ENCODE peak calls at places on chromosomes 13 and 19, in four cellular contexts. S is testis, X is AG04450, H is progenitor cell of endocrine pancreas. P is an unnamed sample.

GRCh38 chr13:80132741-80133601 is 208.0 kb downstream of the SPRY2 start:
- DNase-seq in S (peak), X (no peak), H (peak), P (peak)

GRCh38 chr19:38653028-38653571 is 5.7 kb downstream of the ACTN4 start:
- DNase-seq in S (peak), X (no peak), H (no peak), P (no peak)

GRCh38 chr19:12346896-12347295 is 13.5 kb upstream of the ZNF563 start:
- DNase-seq in S (no peak), X (no peak), H (no peak), P (no peak)

GRCh38 chr19:49596954-49597702 is 6.1 kb downstream of the PRR12 start:
- DNase-seq in S (no peak), X (no peak), H (no peak), P (no peak)

GRCh38 chr19:50320596-50320995 is 8.6 kb downstream of the KCNC3 start:
- DNase-seq in S (no peak), X (no peak), H (no peak), P (no peak)

GRCh38 chr13:113941571-113942191 is 32.2 kb downstream of the C13orf46 start:
- DNase-seq in S (no peak), X (no peak), H (no peak), P (no peak)

GRCh38 chr13:37306778-37307544 is 201.5 kb upstream of the CSNK1A1L start:
- DNase-seq in S (no peak), X (peak), H (no peak), P (no peak)

GRCh38 chr13:49023441-49023840 is 47.7 kb downstream of the FNDC3A start:
- DNase-seq in S (no peak), X (peak), H (no peak), P (no peak)

GRCh38 chr19:19205416-19206410 is 2.5 kb upstream of the NR2C2AP start:
- DNase-seq in S (no peak), X (no peak), H (no peak), P (peak)

GRCh38 chr13:113848020-113848419 is 15.9 kb downstream of the GAS6 start:
- DNase-seq in S (no peak), X (no peak), H (no peak), P (no peak)

GRCh38 chr19:35543280-35544109 is 1.9 kb upstream of the TMEM147 start:
- DNase-seq in S (no peak), X (no peak), H (no peak), P (no peak)

GRCh38 chr13:24203726-24204295 is 43.3 kb downstream of the SPATA13 start:
- DNase-seq in S (no peak), X (no peak), H (no peak), P (no peak)

GRCh38 chr13:73718248-73718647 is 416.0 kb downstream of the KLF12 start:
- DNase-seq in S (no peak), X (no peak), H (no peak), P (no peak)

GRCh38 chr19:42066075-42066754 is 3.8 kb downstream of the GRIK5 start:
- DNase-seq in S (peak), X (no peak), H (no peak), P (peak)

GRCh38 chr19:18293642-18294466 is 12.4 kb upstream of the JUND start:
- DNase-seq in S (no peak), X (no peak), H (no peak), P (no peak)

GRCh38 chr13:96996097-96996496 is 1.8 kb upstream of the OXGR1 start:
- DNase-seq in S (no peak), X (no peak), H (no peak), P (no peak)

GRCh38 chr19:5352229-5352763 is 11.7 kb upstream of the PTPRS start:
- DNase-seq in S (no peak), X (no peak), H (no peak), P (no peak)

GRCh38 chr13:114097893-114098688 is 34.3 kb downstream of the RASA3 start:
- DNase-seq in S (peak), X (no peak), H (no peak), P (peak)

GRCh38 chr13:104491951-104492350 is 1425.7 kb upstream of the SLC10A2 start:
- DNase-seq in S (no peak), X (no peak), H (no peak), P (no peak)

GRCh38 chr13:31824705-31825512 is 85.6 kb downstream of the RXFP2 start:
- DNase-seq in S (peak), X (no peak), H (no peak), P (no peak)

GRCh38 chr19:51548213-51548651 is 16.8 kb upstream of the SIGLEC6 start:
- DNase-seq in S (no peak), X (no peak), H (no peak), P (no peak)

GRCh38 chr19:28737021-28737525 is 475.9 kb downstream of the UQCRFS1 start:
- DNase-seq in S (no peak), X (peak), H (no peak), P (no peak)

GRCh38 chr13:97344250-97345175 is 89.5 kb upstream of the RAP2A start:
- DNase-seq in S (peak), X (no peak), H (no peak), P (peak)

GRCh38 chr19:3458595-3459284 is 21.6 kb downstream of the SMIM24 start:
- DNase-seq in S (peak), X (no peak), H (no peak), P (no peak)

GRCh38 chr19:16435238-16435911 is 36.4 kb downstream of the EPS15L1 start:
- DNase-seq in S (peak), X (peak), H (no peak), P (peak)

GRCh38 chr19:55452381-55453325 is 8.8 kb downstream of the ISOC2 start:
- DNase-seq in S (peak), X (peak), H (peak), P (peak)

GRCh38 chr13:68257111-68257842 is 1027.1 kb upstream of the PCDH9 start:
- DNase-seq in S (peak), X (no peak), H (no peak), P (no peak)

GRCh38 chr19:43318796-43319314 is 34.6 kb upstream of the CD177 start:
- DNase-seq in S (no peak), X (no peak), H (no peak), P (no peak)

GRCh38 chr19:28705008-28705407 is 507.9 kb downstream of the UQCRFS1 start:
- DNase-seq in S (no peak), X (peak), H (no peak), P (no peak)

GRCh38 chr13:102707465-102707864 is 12.6 kb upstream of the METTL21C start:
- DNase-seq in S (no peak), X (peak), H (no peak), P (no peak)

GRCh38 chr19:10683064-10683426 is 18.2 kb upstream of the QTRT1 start:
- DNase-seq in S (no peak), X (no peak), H (no peak), P (no peak)
- TF ChIP-seq CTCF in S (no peak), X (no peak), H (no peak), P (no peak)

DNA sequence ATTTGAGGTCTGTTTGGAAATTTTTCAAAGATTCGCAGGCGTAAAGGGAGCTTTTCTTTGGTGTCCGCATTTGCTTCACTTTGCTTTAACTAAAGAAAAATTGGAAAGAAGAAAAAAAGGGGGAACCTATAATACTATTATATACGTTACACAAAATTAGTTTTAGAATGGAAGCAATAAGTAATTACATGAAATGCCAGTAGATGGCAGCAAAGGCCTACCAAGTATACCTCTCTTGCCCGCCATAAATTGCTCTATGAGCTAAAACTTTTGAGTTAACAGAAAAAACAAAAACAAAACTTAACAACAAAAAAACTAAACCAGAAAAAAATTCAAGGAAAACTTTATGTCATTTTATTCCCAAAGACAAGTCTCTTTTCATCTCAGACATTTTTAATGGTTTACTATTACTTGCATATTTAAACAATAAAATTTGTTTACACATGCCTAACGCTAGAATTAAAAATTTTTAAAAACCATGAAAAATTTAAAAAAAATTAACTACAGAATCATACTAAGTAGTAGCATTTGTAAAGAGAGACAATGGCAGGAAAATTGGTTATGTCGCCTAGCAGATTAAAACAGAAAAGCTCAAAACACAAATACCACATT is 271.4 kb downstream of the NALCN start:
- DNase-seq in S (no peak), X (peak), H (no peak), P (no peak)
- TF ChIP-seq CTCF in S (peak), X (peak), H (peak), P (peak)

DNA sequence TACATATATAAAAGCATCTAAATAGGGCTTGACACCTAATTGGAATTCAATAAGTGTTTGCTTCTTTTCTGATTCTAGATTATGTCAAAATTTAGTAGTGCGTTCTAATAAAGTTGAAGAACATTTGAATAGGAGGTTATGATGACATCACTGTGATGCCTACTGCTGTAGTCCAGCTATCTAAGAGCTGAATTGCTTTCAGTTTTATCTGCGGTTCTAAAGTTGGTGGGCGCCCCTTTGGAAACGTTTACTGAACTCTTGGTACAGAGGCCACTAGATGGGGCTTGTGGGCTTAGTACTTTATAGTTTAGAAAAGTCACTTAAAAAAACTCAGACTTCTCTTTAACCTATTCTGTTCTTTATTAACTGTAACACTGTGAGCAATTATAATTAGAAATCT is 776.9 kb downstream of the GPC5 start:
- DNase-seq in S (peak), X (peak), H (no peak), P (no peak)
- TF ChIP-seq CTCF in S (peak), X (peak), H (peak), P (peak)

DNA sequence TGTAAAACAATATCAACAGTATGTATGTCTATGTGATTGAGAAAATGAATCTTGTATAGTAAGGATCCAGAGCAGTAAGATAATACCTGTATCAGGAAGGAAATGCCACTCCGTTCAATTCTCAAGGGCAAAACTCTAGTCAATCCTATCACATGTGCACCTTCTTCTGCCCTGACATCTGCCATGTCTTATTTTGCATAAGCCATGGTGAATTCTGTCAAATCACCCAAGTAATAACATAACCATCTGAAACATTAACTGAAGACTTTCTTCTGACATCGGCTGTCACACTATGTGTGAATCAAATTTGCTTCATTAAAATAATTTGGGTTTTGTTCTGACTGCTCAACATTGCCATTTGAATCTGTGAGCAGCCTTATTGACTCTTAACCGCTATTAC is 91.2 kb downstream of the PCDH9 start:
- DNase-seq in S (no peak), X (no peak), H (no peak), P (no peak)
- TF ChIP-seq CTCF in S (no peak), X (no peak), H (no peak), P (no peak)

DNA sequence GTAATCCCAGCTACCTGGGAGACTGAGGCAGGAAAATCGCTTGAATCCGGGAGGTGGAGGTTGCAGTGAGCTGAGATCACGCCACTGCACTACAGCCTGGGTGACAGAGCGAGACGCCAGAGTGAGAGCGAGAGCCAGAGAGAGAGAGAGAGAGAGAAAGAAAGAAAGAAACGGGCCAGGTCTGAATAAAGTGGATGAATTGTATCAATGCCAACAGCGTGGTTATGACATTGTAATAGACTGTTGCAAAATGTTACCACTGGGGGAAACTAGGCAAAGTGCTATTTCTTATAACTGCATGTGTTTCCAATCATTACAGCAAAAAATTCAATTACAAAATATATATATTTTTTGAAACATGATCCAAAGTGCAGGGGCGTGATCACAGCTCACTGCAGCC is 11.8 kb upstream of the BTBD2 start:
- DNase-seq in S (no peak), X (no peak), H (no peak), P (no peak)
- TF ChIP-seq CTCF in S (no peak), X (no peak), H (no peak), P (no peak)

DNA sequence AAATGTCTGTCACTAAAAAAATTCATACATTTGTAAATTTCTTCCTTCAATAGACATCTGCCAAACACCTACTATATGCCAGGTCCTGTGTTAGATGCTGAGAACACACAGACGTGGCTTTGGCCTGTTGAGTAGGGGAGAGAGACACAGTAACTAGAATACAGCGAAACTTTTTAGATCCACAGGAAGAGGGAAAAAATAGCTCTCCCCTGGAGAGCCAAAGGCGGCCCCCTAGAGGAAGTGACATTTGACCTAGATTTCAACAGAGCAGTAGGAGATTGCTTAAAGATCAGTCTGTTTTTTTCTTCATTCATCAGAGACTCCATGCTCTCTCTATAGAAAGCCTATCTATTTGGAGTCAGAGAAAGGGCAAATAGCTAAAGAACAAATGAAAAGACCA is 11.3 kb downstream of the LCP1 start:
- DNase-seq in S (no peak), X (no peak), H (no peak), P (no peak)
- TF ChIP-seq CTCF in S (no peak), X (no peak), H (no peak), P (no peak)

GRCh38 chr19:30738047-30738446 is 365.9 kb downstream of the ZNF536 start:
- DNase-seq in S (no peak), X (no peak), H (no peak), P (no peak)
- TF ChIP-seq CTCF in S (no peak), X (no peak), H (no peak), P (no peak)

GRCh38 chr19:45584332-45585157 is at the start of gene OPA3:
- DNase-seq in S (peak), X (peak), H (peak), P (peak)
- TF ChIP-seq CTCF in S (no peak), X (no peak), H (peak), P (no peak)

GRCh38 chr13:41420146-41420545 is 37.2 kb upstream of the RGCC start:
- DNase-seq in S (no peak), X (no peak), H (no peak), P (no peak)
- TF ChIP-seq CTCF in S (no peak), X (no peak), H (no peak), P (no peak)

GRCh38 chr13:77061362-77061761 is 34.4 kb upstream of the FBXL3 start:
- DNase-seq in S (no peak), X (no peak), H (no peak), P (no peak)
- TF ChIP-seq CTCF in S (no peak), X (no peak), H (no peak), P (no peak)